ENCODE peak calls at places on chromosomes 12 and 14, in nine cellular contexts. C, J, R, W, L, H, P, K and M are unnamed samples.

GRCh38 chr12:8549381-8549780 is 8.7 kb upstream of the CLEC4E start:
- DNase-seq in P (no peak), W (no peak), C (no peak), L (no peak), H (no peak), K (no peak), R (no peak), J (no peak), M (no peak)

GRCh38 chr14:86852530-86852929 is 1140.5 kb downstream of the GALC start:
- DNase-seq in K (no peak), J (no peak), L (no peak), P (no peak), W (no peak), R (peak; percentile 84), C (no peak), H (no peak), M (no peak)

GRCh38 chr12:94621662-94622359 is 28.5 kb downstream of the TMCC3 start:
- DNase-seq in W (no peak), K (peak; percentile 32), J (peak; percentile 61), C (no peak), P (peak; percentile 12), H (no peak), R (peak; percentile 94), L (no peak), M (no peak)

GRCh38 chr12:89309452-89309802 is 42.9 kb downstream of the DUSP6 start:
- DNase-seq in K (no peak), P (no peak), J (no peak), C (no peak), R (peak; percentile 26), H (no peak), L (no peak), W (no peak), M (no peak)

GRCh38 chr12:50642035-50642451 is 121.9 kb upstream of the ATF1 start:
- DNase-seq in W (no peak), L (no peak), K (no peak), H (no peak), R (peak; percentile 39), P (no peak), J (peak; percentile 67), C (no peak), M (no peak)

GRCh38 chr14:71429900-71430299 is 502.3 kb upstream of the RGS6 start:
- DNase-seq in C (no peak), W (no peak), R (no peak), P (no peak), L (no peak), H (no peak), K (no peak), J (no peak), M (no peak)

GRCh38 chr12:59431266-59431665 is 164.6 kb upstream of the SLC16A7 start:
- DNase-seq in L (no peak), J (no peak), R (peak; percentile 28), H (no peak), K (no peak), C (no peak), W (no peak), P (no peak), M (no peak)

GRCh38 chr14:106831322-106831720 is 1304.9 kb downstream of the TMEM121 start:
- DNase-seq in J (no peak), W (no peak), H (no peak), K (no peak), P (no peak), C (peak; percentile 42), R (peak; percentile 4), L (no peak), M (no peak)

GRCh38 chr12:103114296-103115055 is 157.0 kb downstream of the ASCL1 start:
- DNase-seq in J (no peak), C (no peak), P (no peak), K (peak; percentile 16), H (no peak), R (no peak), W (no peak), L (no peak), M (no peak)

GRCh38 chr14:94689218-94689984 is 77.2 kb downstream of the SERPINA3 start:
- DNase-seq in L (peak; percentile 90), H (peak; percentile 39), P (no peak), R (peak; percentile 51), K (peak; percentile 7), W (peak; percentile 92), C (no peak), J (peak; percentile 4), M (peak; percentile 86)

GRCh38 chr14:30519961-30520360 is 39.0 kb upstream of the G2E3 start:
- DNase-seq in R (no peak), W (no peak), K (no peak), L (no peak), P (no peak), H (no peak), J (no peak), C (no peak), M (no peak)

GRCh38 chr14:39499514-39499913 is 67.3 kb upstream of the FBXO33 start:
- DNase-seq in J (no peak), W (no peak), K (no peak), R (no peak), P (no peak), C (no peak), L (no peak), H (no peak), M (no peak)

GRCh38 chr14:23876160-23876750 is 77.3 kb upstream of the DHRS4 start:
- DNase-seq in R (no peak), P (no peak), C (no peak), H (no peak), J (no peak), W (no peak), K (no peak), L (no peak), M (no peak)

GRCh38 chr12:103715494-103715893 is 125.5 kb downstream of the NT5DC3 start:
- DNase-seq in C (no peak), H (no peak), P (no peak), J (no peak), K (no peak), R (no peak), L (no peak), W (no peak), M (no peak)

GRCh38 chr14:68217891-68218290 is 398.3 kb downstream of the RAD51B start:
- DNase-seq in H (no peak), L (no peak), W (no peak), J (no peak), C (no peak), R (no peak), K (no peak), P (no peak), M (no peak)

GRCh38 chr12:25992026-25992782 is 33.7 kb downstream of the RASSF8 start:
- DNase-seq in W (no peak), H (peak; percentile 87), K (no peak), R (no peak), P (no peak), J (no peak), L (no peak), C (no peak), M (no peak)

GRCh38 chr14:32258574-32258973 is 55.5 kb upstream of the RNU6-8 start:
- DNase-seq in L (no peak), P (no peak), R (no peak), W (no peak), J (no peak), K (no peak), H (no peak), C (no peak), M (no peak)

GRCh38 chr12:57749061-57749460 is 3.0 kb downstream of the CDK4 start:
- DNase-seq in C (no peak), H (no peak), K (no peak), R (no peak), W (no peak), L (no peak), J (no peak), P (no peak), M (no peak)

GRCh38 chr12:54393350-54393655 is 8.8 kb upstream of the ZNF385A start:
- DNase-seq in H (no peak), W (no peak), J (no peak), P (no peak), K (no peak), L (no peak), C (no peak), R (no peak), M (no peak)

GRCh38 chr12:662541-663292 is 528 bp downstream of the NINJ2 start:
- DNase-seq in H (no peak), K (no peak), R (no peak), W (no peak), C (no peak), J (no peak), P (no peak), L (no peak), M (no peak)

GRCh38 chr12:60822601-60823000 is 1226.8 kb downstream of the SLC16A7 start:
- DNase-seq in H (no peak), C (no peak), R (no peak), K (no peak), L (no peak), J (no peak), P (no peak), W (no peak), M (no peak)

GRCh38 chr12:69657376-69658137 is 41.5 kb downstream of the BEST3 start:
- DNase-seq in P (no peak), C (no peak), R (no peak), K (no peak), L (no peak), W (no peak), J (no peak), H (no peak), M (peak; percentile 20)

GRCh38 chr12:112852810-112853209 is 54.0 kb upstream of the OAS1 start:
- DNase-seq in P (no peak), W (no peak), L (no peak), C (no peak), H (no peak), R (no peak), K (no peak), J (no peak), M (no peak)

GRCh38 chr12:12798480-12798879 is 13.0 kb downstream of the APOLD1 start:
- DNase-seq in J (no peak), P (no peak), H (no peak), R (no peak), W (no peak), L (no peak), C (no peak), K (no peak), M (no peak)